ENCODE peak calls at places on chromosomes 2 and 18, in ten cellular contexts. M, F, S, G, V, O, H, D, L and N are unnamed samples. For H3K36me3, the result is how much of the 10 kb centered on the place peaks cover.

GRCh38 chr2:139160838-139161237 is 380.6 kb upstream of the NXPH2 start:
- DNase-seq in M (no peak), F (no peak), S (no peak), G (no peak), V (no peak), O (no peak), H (no peak), D (no peak), L (no peak), N (no peak)

GRCh38 chr18:9535430-9535972 is 60.2 kb downstream of the RALBP1 start:
- DNase-seq in M (no peak), F (no peak), S (no peak), G (peak), V (no peak), O (peak), H (peak), D (no peak), L (no peak), N (no peak)

GRCh38 chr2:44897406-44897805 is 44.1 kb upstream of the SIX3 start:
- DNase-seq in M (no peak), F (no peak), S (no peak), G (no peak), V (no peak), O (no peak), H (no peak), D (no peak), L (no peak), N (no peak)

GRCh38 chr2:73112026-73112912 is 479 bp downstream of the RAB11FIP5 start:
- DNase-seq in M (peak), F (no peak), S (no peak), G (peak), V (peak), O (no peak), H (peak), D (peak), L (no peak), N (no peak)

GRCh38 chr2:100293341-100294161 is 28.8 kb downstream of the LONRF2 start:
- DNase-seq in M (no peak), F (no peak), S (no peak), G (no peak), V (no peak), O (no peak), H (peak), D (no peak), L (no peak), N (no peak)

GRCh38 chr2:221674446-221674845 is 102.3 kb upstream of the EPHA4 start:
- DNase-seq in M (no peak), F (no peak), S (no peak), G (no peak), V (no peak), O (no peak), H (peak), D (no peak), L (no peak), N (no peak)

GRCh38 chr18:26649193-26649543 is 100.8 kb upstream of the KCTD1 start:
- DNase-seq in M (no peak), F (no peak), S (no peak), G (no peak), V (no peak), O (no peak), H (no peak), D (no peak), L (no peak), N (no peak)

GRCh38 chr2:40734797-40735196 is 282.9 kb upstream of the SLC8A1 start:
- DNase-seq in M (no peak), F (no peak), S (no peak), G (no peak), V (no peak), O (peak), H (peak), D (no peak), L (no peak), N (no peak)

GRCh38 chr2:86016581-86016980 is 89.1 kb downstream of the POLR1A start:
- DNase-seq in M (no peak), F (no peak), S (no peak), G (no peak), V (no peak), O (no peak), H (no peak), D (no peak), L (no peak), N (no peak)

GRCh38 chr2:131492418-131493198 is 411 bp upstream of the MZT2A start:
- DNase-seq in M (peak), F (peak), S (peak), G (peak), V (peak), O (peak), H (peak), D (peak), L (peak), N (peak)

GRCh38 chr18:14948163-14948540 is 200.2 kb downstream of the ANKRD30B start:
- DNase-seq in M (no peak), F (no peak), S (no peak), G (no peak), V (no peak), O (no peak), H (no peak), D (no peak), L (no peak), N (no peak)

GRCh38 chr2:142533083-142533482 is 344.4 kb upstream of the KYNU start:
- DNase-seq in M (no peak), F (no peak), S (no peak), G (no peak), V (no peak), O (no peak), H (no peak), D (no peak), L (no peak), N (no peak)

GRCh38 chr2:72694715-72695496 is 130.9 kb downstream of the EXOC6B start:
- DNase-seq in M (no peak), F (peak), S (no peak), G (peak), V (peak), O (peak), H (peak), D (peak), L (peak), N (no peak)

GRCh38 chr2:108428286-108429009 is 20.6 kb upstream of the GCC2 start:
- DNase-seq in M (no peak), F (no peak), S (no peak), G (no peak), V (no peak), O (no peak), H (peak), D (no peak), L (no peak), N (no peak)

GRCh38 chr2:74816540-74817331 is 17.2 kb upstream of the HK2 start:
- DNase-seq in M (no peak), F (no peak), S (peak), G (peak), V (no peak), O (no peak), H (no peak), D (no peak), L (no peak), N (no peak)

GRCh38 chr2:183349046-183349445 is 224.8 kb downstream of the NUP35 start:
- DNase-seq in M (no peak), F (no peak), S (no peak), G (no peak), V (no peak), O (no peak), H (no peak), D (no peak), L (no peak), N (peak)

GRCh38 chr2:84815146-84815545 is 65.7 kb downstream of the TRABD2A start:
- DNase-seq in M (no peak), F (no peak), S (no peak), G (no peak), V (no peak), O (no peak), H (peak), D (no peak), L (no peak), N (no peak)

GRCh38 chr2:180349809-180350208 is 342.7 kb upstream of the CWC22 start:
- DNase-seq in M (no peak), F (no peak), S (no peak), G (no peak), V (no peak), O (no peak), H (no peak), D (no peak), L (no peak), N (no peak)

GRCh38 chr18:3526421-3527354 is 76.7 kb downstream of the TGIF1 start:
- DNase-seq in M (no peak), F (no peak), S (no peak), G (peak), V (no peak), O (no peak), H (peak), D (no peak), L (no peak), N (no peak)

GRCh38 chr2:8452979-8453903 is 228.6 kb upstream of the ID2 start:
- DNase-seq in M (no peak), F (no peak), S (no peak), G (no peak), V (peak), O (no peak), H (peak), D (no peak), L (no peak), N (no peak)

GRCh38 chr2:26033270-26033768 is 565 bp upstream of the RAB10 start:
- DNase-seq in M (peak), F (peak), S (peak), G (peak), V (peak), O (peak), H (peak), D (no peak), L (peak), N (no peak)

GRCh38 chr2:61898810-61899209 is 6.7 kb upstream of the COMMD1 start:
- DNase-seq in M (no peak), F (no peak), S (peak), G (peak), V (no peak), O (no peak), H (no peak), D (no peak), L (no peak), N (no peak)

GRCh38 chr2:151299940-151300539 is 10.6 kb upstream of the NMI start:
- DNase-seq in M (no peak), F (no peak), S (no peak), G (no peak), V (no peak), O (no peak), H (peak), D (no peak), L (no peak), N (no peak)

GRCh38 chr2:54557601-54558187 is 101.6 kb downstream of the SPTBN1 start:
- DNase-seq in M (peak), F (peak), S (no peak), G (peak), V (peak), O (no peak), H (peak), D (peak), L (peak), N (peak)

GRCh38 chr2:120231974-120232635 is 8.9 kb upstream of the TMEM185B start:
- DNase-seq in M (no peak), F (no peak), S (no peak), G (no peak), V (no peak), O (no peak), H (no peak), D (peak), L (no peak), N (peak)

GRCh38 chr2:206392118-206392517 is 51.2 kb upstream of the ADAM23 start:
- DNase-seq in M (no peak), F (no peak), S (no peak), G (peak), V (no peak), O (no peak), H (peak), D (no peak), L (no peak), N (no peak)

GRCh38 chr18:13107074-13107473 is 111.5 kb upstream of the LDLRAD4 start:
- DNase-seq in M (no peak), F (no peak), S (no peak), G (no peak), V (no peak), O (no peak), H (peak), D (no peak), L (no peak), N (no peak)

GRCh38 chr18:13101659-13101992 is 110.5 kb downstream of the CEP192 start:
- DNase-seq in M (no peak), F (no peak), S (no peak), G (no peak), V (no peak), O (no peak), H (no peak), D (no peak), L (no peak), N (no peak)

GRCh38 chr18:13105059-13105458 is 113.5 kb upstream of the LDLRAD4 start:
- DNase-seq in M (no peak), F (no peak), S (no peak), G (no peak), V (no peak), O (no peak), H (no peak), D (no peak), L (no peak), N (no peak)

GRCh38 chr18:13100942-13101658 is 109.9 kb downstream of the CEP192 start:
- DNase-seq in M (no peak), F (no peak), S (no peak), G (no peak), V (no peak), O (no peak), H (no peak), D (no peak), L (no peak), N (no peak)

GRCh38 chr18:13103366-13103765 is 112.2 kb downstream of the CEP192 start:
- DNase-seq in M (no peak), F (no peak), S (no peak), G (no peak), V (no peak), O (no peak), H (no peak), D (no peak), L (no peak), N (no peak)
- H3K36me3 ChIP-seq in M (half or more), F (under half), S (under half), G (under half), V (under half), O (under half), H (under half), D (under half), L (under half), N (under half)

GRCh38 chr2:219433666-219434467 is 776 bp upstream of the SPEG start:
- DNase-seq in M (no peak), F (no peak), S (no peak), G (no peak), V (no peak), O (no peak), H (peak), D (no peak), L (no peak), N (no peak)

GRCh38 chr2:219428469-219428868 is 6.2 kb upstream of the SPEG start:
- DNase-seq in M (no peak), F (no peak), S (no peak), G (no peak), V (no peak), O (no peak), H (no peak), D (no peak), L (no peak), N (no peak)

GRCh38 chr2:219429958-219430586 is 4.6 kb upstream of the SPEG start:
- DNase-seq in M (no peak), F (no peak), S (no peak), G (no peak), V (no peak), O (no peak), H (no peak), D (no peak), L (no peak), N (no peak)

GRCh38 chr2:219434468-219434717 is 250 bp upstream of the SPEG start:
- DNase-seq in M (no peak), F (no peak), S (no peak), G (no peak), V (no peak), O (no peak), H (no peak), D (no peak), L (no peak), N (no peak)

GRCh38 chr2:219430633-219431615 is 3.7 kb upstream of the SPEG start:
- DNase-seq in M (no peak), F (no peak), S (no peak), G (peak), V (no peak), O (no peak), H (peak), D (no peak), L (peak), N (no peak)
- TF ChIP-seq CTCF in M (no peak), F (no peak), S (peak), G (peak), V (no peak), O (peak), H (no peak), D (peak), L (peak), N (peak)

GRCh38 chr2:209474960-209475359 is 51.1 kb downstream of the MAP2 start:
- DNase-seq in M (no peak), F (no peak), S (no peak), G (no peak), V (no peak), O (no peak), H (no peak), D (no peak), L (no peak), N (no peak)

GRCh38 chr2:209472386-209472832 is 48.6 kb downstream of the MAP2 start:
- DNase-seq in M (no peak), F (no peak), S (no peak), G (no peak), V (no peak), O (peak), H (peak), D (no peak), L (no peak), N (no peak)

GRCh38 chr2:209476367-209477191 is 52.7 kb downstream of the MAP2 start:
- DNase-seq in M (no peak), F (peak), S (no peak), G (peak), V (no peak), O (no peak), H (peak), D (no peak), L (no peak), N (no peak)

GRCh38 chr2:209472871-209473270 is 49.0 kb downstream of the MAP2 start:
- DNase-seq in M (no peak), F (no peak), S (no peak), G (no peak), V (no peak), O (no peak), H (peak), D (no peak), L (no peak), N (no peak)

GRCh38 chr2:209473930-209474419 is 50.1 kb downstream of the MAP2 start:
- DNase-seq in M (no peak), F (no peak), S (no peak), G (peak), V (no peak), O (peak), H (peak), D (no peak), L (no peak), N (no peak)
- H3K4me3 ChIP-seq in M (no peak), F (no peak), S (no peak), G (no peak), V (no peak), O (no peak), H (no peak), D (no peak), L (no peak), N (no peak)

GRCh38 chr2:47063159-47063930 is 91.8 kb downstream of the STPG4 start:
- DNase-seq in M (no peak), F (no peak), S (no peak), G (no peak), V (no peak), O (no peak), H (no peak), D (no peak), L (no peak), N (no peak)
- H3K36me3 ChIP-seq in M (half or more), F (under half), S (under half), G (under half), V (under half), O (under half), H (under half), D (under half), L (under half), N (under half)

GRCh38 chr2:98608118-98608961 is at the start of the genes COA5 and UNC50:
- DNase-seq in M (peak), F (peak), S (peak), G (peak), V (peak), O (no peak), H (peak), D (peak), L (peak), N (peak)
- TF ChIP-seq CTCF in M (no peak), F (no peak), S (no peak), G (peak), V (no peak), O (no peak), H (peak), D (no peak), L (no peak), N (no peak)

GRCh38 chr2:234203135-234203984 is 152.9 kb downstream of the SPP2 start:
- DNase-seq in M (no peak), F (peak), S (peak), G (peak), V (no peak), O (peak), H (peak), D (no peak), L (peak), N (no peak)

GRCh38 chr2:234206738-234207137 is 156.2 kb downstream of the SPP2 start:
- DNase-seq in M (no peak), F (no peak), S (no peak), G (no peak), V (no peak), O (no peak), H (no peak), D (no peak), L (no peak), N (no peak)

GRCh38 chr2:234198976-234199375 is 148.5 kb downstream of the SPP2 start:
- DNase-seq in M (no peak), F (no peak), S (no peak), G (no peak), V (no peak), O (no peak), H (peak), D (no peak), L (no peak), N (no peak)

GRCh38 chr2:234204480-234204879 is 154.0 kb downstream of the SPP2 start:
- DNase-seq in M (no peak), F (no peak), S (no peak), G (no peak), V (no peak), O (no peak), H (peak), D (no peak), L (no peak), N (no peak)

GRCh38 chr2:234202601-234203000 is 152.1 kb downstream of the SPP2 start:
- DNase-seq in M (no peak), F (no peak), S (no peak), G (no peak), V (no peak), O (no peak), H (no peak), D (no peak), L (no peak), N (no peak)
- H3K4me3 ChIP-seq in M (no peak), F (no peak), S (no peak), G (no peak), V (no peak), O (no peak), H (no peak), D (no peak), L (no peak), N (no peak)

DNA sequence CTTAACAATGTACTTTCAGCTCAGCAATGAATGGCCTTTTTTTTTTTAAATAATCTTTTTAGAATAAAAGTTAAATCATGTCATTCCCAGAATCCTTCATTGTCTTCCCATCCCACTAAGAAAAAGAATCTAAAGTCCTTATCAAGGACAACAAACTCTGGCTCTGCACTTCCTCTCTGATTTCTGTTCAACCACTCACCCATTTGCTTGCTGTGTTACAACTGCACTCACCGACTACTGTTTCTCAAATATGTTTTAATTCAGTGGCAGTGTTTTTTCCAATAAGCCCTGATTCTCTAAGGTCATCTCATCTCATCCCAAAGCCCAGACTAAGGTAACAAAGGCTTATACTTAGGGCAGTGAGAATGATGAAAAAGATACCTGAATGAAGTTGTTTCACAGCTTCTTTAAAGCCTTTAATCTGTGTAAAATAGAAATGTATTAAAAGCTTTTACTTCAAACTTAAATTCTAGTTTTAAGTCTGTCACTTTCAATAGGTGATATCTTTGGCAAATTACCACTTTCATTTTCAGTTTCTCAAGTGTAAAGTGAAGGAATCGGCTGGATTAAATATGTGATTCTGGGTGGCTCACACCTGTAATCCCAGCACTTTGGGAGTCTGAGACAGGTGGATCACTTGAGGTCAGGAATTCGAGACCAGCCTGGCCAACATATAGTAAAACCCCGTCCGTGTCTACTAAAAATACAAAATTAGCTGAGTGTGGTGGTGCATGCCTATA is 87.6 kb downstream of the RBBP8 start:
- DNase-seq in M (no peak), F (no peak), S (no peak), G (no peak), V (no peak), O (no peak), H (no peak), D (no peak), L (no peak), N (no peak)
- H3K36me3 ChIP-seq in M (under half), F (under half), S (under half), G (under half), V (under half), O (under half), H (under half), D (under half), L (under half), N (under half)

DNA sequence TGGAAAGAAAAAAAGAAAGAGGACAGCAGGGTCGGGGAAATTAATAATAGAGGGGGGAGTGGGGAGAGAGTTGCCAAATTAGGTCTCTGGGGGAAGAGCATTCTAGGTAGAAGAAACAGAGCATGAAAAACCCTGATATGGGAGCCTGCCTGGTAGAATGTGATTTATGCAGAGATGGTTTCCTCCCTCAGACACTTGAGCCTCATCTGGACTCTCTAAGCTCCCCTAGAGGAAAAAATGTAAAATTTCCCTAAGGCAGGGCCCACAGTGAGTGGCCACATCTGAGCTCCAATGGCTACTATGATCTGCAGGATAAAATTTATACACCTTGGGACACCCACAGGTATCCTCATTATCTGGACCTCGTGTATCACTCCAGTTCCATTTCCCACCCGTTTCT is 20.6 kb upstream of the EPAS1 start:
- DNase-seq in M (no peak), F (no peak), S (no peak), G (no peak), V (no peak), O (no peak), H (peak), D (no peak), L (no peak), N (no peak)
- TF ChIP-seq CTCF in M (peak), F (no peak), S (peak), G (peak), V (no peak), O (peak), H (peak), D (no peak), L (no peak), N (no peak)